ENCODE peak calls at places on chromosomes 5 and 9, in ten cellular contexts. D is tibial nerve; U is coronary artery; V is foreskin fibroblast; X is uterus; R is kidney epithelial cell; F is Jurkat, Clone E6-1; G is GM23248; Q is heart right ventricle; J is fibroblast of lung. K is an unnamed sample.

GRCh38 chr9:129487658-129488483 is 133.0 kb downstream of the C9orf50 start:
- DNase-seq in Q (peak; percentile 53), V (peak; percentile 54), U (no peak), X (peak; percentile 80), R (no peak), G (peak; percentile 73), J (peak; percentile 68), F (no peak), D (peak; percentile 64), K (peak; percentile 73)

GRCh38 chr5:61030163-61030482 is 85.1 kb downstream of the NDUFAF2 start:
- DNase-seq in X (no peak), R (no peak), G (peak; percentile 63), J (peak; percentile 42), Q (no peak), V (peak; percentile 73), F (no peak), D (no peak), U (no peak), K (no peak)

GRCh38 chr9:132244582-132245455 is 83.0 kb downstream of the NTNG2 start:
- DNase-seq in R (no peak), G (no peak), X (peak; percentile 70), F (no peak), V (no peak), D (no peak), J (no peak), Q (peak; percentile 49), U (no peak), K (no peak)

GRCh38 chr5:8981016-8981415 is 564.9 kb downstream of the SEMA5A start:
- DNase-seq in Q (no peak), X (no peak), F (no peak), V (no peak), D (no peak), R (no peak), G (peak; percentile 29), J (no peak), U (no peak), K (no peak)

GRCh38 chr5:144876990-144877389 is 706.3 kb downstream of the KCTD16 start:
- DNase-seq in R (no peak), D (no peak), G (no peak), U (no peak), F (no peak), Q (no peak), J (no peak), V (no peak), X (no peak), K (no peak)

GRCh38 chr5:126531543-126532120 is 63.4 kb downstream of the ALDH7A1 start:
- DNase-seq in J (peak; percentile 44), G (peak; percentile 15), F (no peak), V (peak; percentile 41), D (no peak), U (no peak), X (no peak), Q (no peak), R (no peak), K (no peak)

GRCh38 chr9:3337515-3337914 is 188.3 kb downstream of the RFX3 start:
- DNase-seq in Q (no peak), F (no peak), R (peak; percentile 12), D (no peak), J (peak; percentile 71), V (peak; percentile 53), X (no peak), U (no peak), G (peak; percentile 75), K (no peak)

GRCh38 chr9:104991144-104991953 is 63.4 kb upstream of the ABCA1 start:
- DNase-seq in D (peak; percentile 78), R (peak; percentile 44), U (peak; percentile 97), J (peak; percentile 87), V (peak; percentile 91), G (peak; percentile 94), F (peak; percentile 95), X (peak; percentile 93), Q (peak; percentile 93), K (peak; percentile 98)

GRCh38 chr9:76101945-76102344 is 211.5 kb downstream of the PCSK5 start:
- DNase-seq in V (no peak), X (no peak), R (no peak), U (no peak), J (no peak), Q (no peak), G (no peak), D (no peak), F (no peak), K (no peak)

GRCh38 chr9:119052339-119053030 is 316.8 kb downstream of the BRINP1 start:
- DNase-seq in V (no peak), D (no peak), J (no peak), R (no peak), X (no peak), F (no peak), G (no peak), Q (peak; percentile 38), U (no peak), K (no peak)

GRCh38 chr9:137449931-137450537 is 8.9 kb upstream of the ENTPD8 start:
- DNase-seq in X (no peak), Q (no peak), V (no peak), G (no peak), J (no peak), R (no peak), F (no peak), D (no peak), U (no peak), K (no peak)

GRCh38 chr5:146521403-146522106 is 5.6 kb upstream of the GPR151 start:
- DNase-seq in F (no peak), D (no peak), Q (no peak), V (no peak), G (no peak), R (no peak), J (no peak), U (no peak), X (no peak), K (no peak)

GRCh38 chr5:4374866-4375265 is 765.3 kb upstream of the ADAMTS16 start:
- DNase-seq in D (no peak), X (no peak), R (no peak), Q (no peak), J (no peak), G (peak; percentile 70), V (no peak), U (no peak), F (no peak), K (peak; percentile 89)

GRCh38 chr5:138653502-138653901 is 78.3 kb upstream of the HSPA9 start:
- DNase-seq in Q (no peak), J (peak; percentile 20), U (no peak), X (no peak), G (peak; percentile 44), R (no peak), F (no peak), D (no peak), V (peak; percentile 19), K (no peak)

GRCh38 chr9:109411818-109412352 is 86.2 kb downstream of the PTPN3 start:
- DNase-seq in U (no peak), D (peak; percentile 10), F (peak; percentile 76), G (peak; percentile 70), X (no peak), R (no peak), J (peak; percentile 81), V (peak; percentile 43), Q (no peak), K (peak; percentile 31)

GRCh38 chr5:137203011-137203632 is 296.0 kb downstream of the SPOCK1 start:
- DNase-seq in V (no peak), D (no peak), U (no peak), X (no peak), G (no peak), J (no peak), Q (no peak), F (no peak), R (no peak), K (no peak)

GRCh38 chr9:68750786-68751185 is 45.7 kb downstream of the PIP5K1B start:
- DNase-seq in G (no peak), J (no peak), D (no peak), Q (no peak), V (no peak), U (no peak), X (no peak), R (peak; percentile 9), F (no peak), K (no peak)

GRCh38 chr5:17910318-17910717 is 276.1 kb downstream of the TAF11L14 start:
- DNase-seq in D (no peak), F (no peak), J (peak; percentile 23), G (peak; percentile 2), Q (no peak), U (no peak), X (no peak), V (no peak), R (no peak), K (no peak)

GRCh38 chr5:98781520-98781919 is 8.1 kb downstream of the RGMB start:
- DNase-seq in Q (no peak), D (no peak), R (no peak), U (no peak), J (no peak), X (no peak), G (peak; percentile 40), F (no peak), V (no peak), K (no peak)

GRCh38 chr5:33852327-33852726 is 39.5 kb downstream of the ADAMTS12 start:
- DNase-seq in F (no peak), Q (no peak), V (no peak), X (no peak), R (no peak), D (no peak), G (peak; percentile 53), J (peak; percentile 44), U (no peak), K (no peak)
- H3K4me3 ChIP-seq in F (no peak overlapping the region), Q (no peak overlapping the region), V (peak overlapping the region; percentile 25), X (no peak overlapping the region), R (no peak overlapping the region), D (no peak overlapping the region), G (peak overlapping the region; percentile 62), J (peak overlapping the region; percentile 45), U (peak overlapping the region; percentile 46), K (no peak overlapping the region)

DNA sequence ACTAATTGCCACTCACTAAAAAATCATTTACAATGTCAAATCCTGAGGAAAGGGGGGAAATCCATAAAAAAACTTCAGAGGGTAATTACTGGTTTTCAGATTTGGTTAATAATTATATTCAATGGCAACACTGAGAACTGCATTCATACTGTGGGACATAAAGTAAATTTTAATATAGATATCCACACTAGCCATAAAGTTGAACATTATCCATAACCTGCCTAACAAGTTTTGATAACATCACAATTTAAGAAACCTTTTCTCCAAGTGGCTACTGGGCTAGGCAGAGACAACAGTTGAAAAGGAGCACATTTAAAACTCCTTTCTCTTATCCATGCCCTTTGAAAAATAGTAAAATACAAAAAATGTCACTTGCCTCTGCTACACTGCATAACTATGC is 15.8 kb downstream of the PLPP1 start:
- DNase-seq in G (no peak), U (no peak), J (no peak), X (no peak), D (no peak), F (no peak), V (no peak), R (no peak), Q (no peak), K (no peak)
- H3K4me3 ChIP-seq in G (no peak overlapping the region), U (no peak overlapping the region), J (no peak overlapping the region), X (no peak overlapping the region), D (no peak overlapping the region), F (no peak overlapping the region), V (no peak overlapping the region), R (no peak overlapping the region), Q (no peak overlapping the region), K (no peak overlapping the region)

GRCh38 chr5:95424016-95424415 is 32.9 kb downstream of the FAM81B start:
- DNase-seq in D (no peak), R (no peak), U (no peak), F (no peak), J (no peak), X (no peak), Q (no peak), G (no peak), V (no peak), K (no peak)
- H3K4me3 ChIP-seq in D (no peak overlapping the region), R (no peak overlapping the region), U (no peak overlapping the region), F (no peak overlapping the region), J (no peak overlapping the region), X (no peak overlapping the region), Q (no peak overlapping the region), G (no peak overlapping the region), V (no peak overlapping the region), K (no peak overlapping the region)

GRCh38 chr5:2756211-2756746 is 4.8 kb upstream of the IRX2 start:
- DNase-seq in U (peak; percentile 55), X (no peak), D (no peak), Q (no peak), G (peak; percentile 95), J (peak; percentile 62), R (no peak), F (no peak), V (peak; percentile 88), K (no peak)
- H3K4me3 ChIP-seq in U (peak overlapping the region; percentile 65), X (no peak overlapping the region), D (peak overlapping the region; percentile 22), Q (peak overlapping the region; percentile 39), G (peak overlapping the region; percentile 81), J (peak overlapping the region; percentile 42), R (peak overlapping the region; percentile 31), F (no peak overlapping the region), V (peak overlapping the region; percentile 61), K (peak overlapping the region; percentile 58)